ENCODE peak calls at places on chromosomes 1 and 21, in six cellular contexts. L, Y, D, G, B and U are unnamed samples.
A peak's percentile ranks its signal among the peaks of the same experiment; 100 is the strongest.

GRCh38 chr1:217021400-217021799 is 298.2 kb upstream of the ESRRG start:
- DNase-seq in L (no peak), Y (no peak), D (no peak), G (no peak), B (no peak), U (no peak)

GRCh38 chr1:17833661-17834501 is 78.7 kb downstream of the ACTL8 start:
- DNase-seq in L (no peak), Y (no peak), D (no peak), G (no peak), B (no peak), U (no peak)

GRCh38 chr1:9755441-9755995 is 68.2 kb downstream of the CLSTN1 start:
- DNase-seq in L (no peak), Y (no peak), D (no peak), G (no peak), B (no peak), U (no peak)

GRCh38 chr1:103171041-103171590 is 62.8 kb upstream of the COL11A1 start:
- DNase-seq in L (no peak), Y (no peak), D (no peak), G (no peak), B (no peak), U (no peak)

GRCh38 chr1:115076384-115076906 is 12.9 kb downstream of the TSPAN2 start:
- DNase-seq in L (no peak), Y (no peak), D (no peak), G (no peak), B (no peak), U (no peak)

GRCh38 chr1:41779350-41779749 is 139.4 kb downstream of the HIVEP3 start:
- DNase-seq in L (no peak), Y (no peak), D (no peak), G (no peak), B (no peak), U (no peak)

GRCh38 chr1:15116966-15117365 is 36.6 kb upstream of the TMEM51 start:
- DNase-seq in L (no peak), Y (peak; percentile 77), D (no peak), G (no peak), B (no peak), U (no peak)

GRCh38 chr1:151553659-151554058 is 13.6 kb downstream of the TUFT1 start:
- DNase-seq in L (no peak), Y (no peak), D (no peak), G (no peak), B (no peak), U (no peak)

GRCh38 chr1:168468042-168468809 is 75.6 kb downstream of the XCL2 start:
- DNase-seq in L (no peak), Y (no peak), D (no peak), G (no peak), B (no peak), U (no peak)

GRCh38 chr21:39388038-39388810 is 39.3 kb upstream of the HMGN1 start:
- DNase-seq in L (peak; percentile 79), Y (peak; percentile 92), D (peak; percentile 69), G (peak; percentile 86), B (peak; percentile 94), U (no peak)

GRCh38 chr1:77833521-77834100 is 54.2 kb downstream of the MIGA1 start:
- DNase-seq in L (no peak), Y (no peak), D (peak; percentile 12), G (no peak), B (no peak), U (no peak)

GRCh38 chr1:77830946-77831345 is 51.5 kb downstream of the MIGA1 start:
- DNase-seq in L (no peak), Y (no peak), D (no peak), G (no peak), B (no peak), U (no peak)

GRCh38 chr1:77832889-77833288 is 53.4 kb downstream of the MIGA1 start:
- DNase-seq in L (no peak), Y (no peak), D (peak; percentile 89), G (no peak), B (no peak), U (no peak)

GRCh38 chr1:77831566-77831965 is 52.1 kb downstream of the MIGA1 start:
- DNase-seq in L (no peak), Y (no peak), D (peak; percentile 14), G (no peak), B (no peak), U (no peak)

GRCh38 chr1:77831976-77832695 is 52.7 kb downstream of the MIGA1 start:
- DNase-seq in L (no peak), Y (no peak), D (peak; percentile 67), G (no peak), B (no peak), U (no peak)
- H3K27ac ChIP-seq in L (no peak overlapping the region), Y (peak overlapping the region; percentile 22), D (peak overlapping the region; percentile 98), G (no peak overlapping the region), B (peak overlapping the region; percentile 65), U (no peak overlapping the region)

GRCh38 chr1:1778827-1779675 is 781 bp upstream of the NADK start:
- DNase-seq in L (peak; percentile 62), Y (peak; percentile 90), D (no peak), G (peak; percentile 70), B (peak; percentile 92), U (peak; percentile 41)
- H3K27ac ChIP-seq in L (peak overlapping the region; percentile 81), Y (peak overlapping the region; percentile 91), D (no peak overlapping the region), G (peak overlapping the region; percentile 56), B (peak overlapping the region; percentile 91), U (peak overlapping the region; percentile 64)

GRCh38 chr1:85568660-85569059 is 11.9 kb upstream of the CCN1 start:
- DNase-seq in L (no peak), Y (no peak), D (no peak), G (no peak), B (no peak), U (no peak)

GRCh38 chr1:85570446-85571180 is 9.9 kb upstream of the CCN1 start:
- DNase-seq in L (no peak), Y (no peak), D (no peak), G (no peak), B (no peak), U (no peak)

GRCh38 chr1:85571181-85571540 is 9.4 kb upstream of the CCN1 start:
- DNase-seq in L (no peak), Y (no peak), D (no peak), G (no peak), B (no peak), U (no peak)

GRCh38 chr1:85569737-85570404 is 10.7 kb upstream of the CCN1 start:
- DNase-seq in L (no peak), Y (no peak), D (no peak), G (no peak), B (no peak), U (no peak)

DNA sequence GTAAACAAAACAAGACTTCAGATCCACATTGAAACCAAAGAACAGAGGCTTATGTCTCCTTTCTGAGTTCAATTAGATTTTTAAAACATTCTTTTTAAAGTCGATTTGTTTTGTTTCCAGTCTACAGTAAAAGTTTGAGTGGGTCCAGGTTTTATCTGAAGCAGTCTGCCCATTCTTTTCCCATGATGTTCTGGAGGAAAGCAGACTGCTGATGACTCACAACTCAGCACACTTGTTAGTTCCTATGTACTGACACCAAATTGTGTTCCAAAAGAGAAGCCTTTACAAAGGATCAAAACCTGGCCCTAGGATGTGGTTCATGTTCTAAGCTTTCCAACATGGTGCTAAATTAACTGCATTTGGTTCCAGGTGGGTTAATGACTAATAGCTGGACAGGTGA is 11.4 kb upstream of the CCN1 start:
- DNase-seq in L (no peak), Y (no peak), D (peak; percentile 76), G (no peak), B (no peak), U (no peak)
- H3K27ac ChIP-seq in L (no peak overlapping the region), Y (no peak overlapping the region), D (peak overlapping the region; percentile 55), G (no peak overlapping the region), B (peak overlapping the region; percentile 22), U (peak overlapping the region; percentile 9)

DNA sequence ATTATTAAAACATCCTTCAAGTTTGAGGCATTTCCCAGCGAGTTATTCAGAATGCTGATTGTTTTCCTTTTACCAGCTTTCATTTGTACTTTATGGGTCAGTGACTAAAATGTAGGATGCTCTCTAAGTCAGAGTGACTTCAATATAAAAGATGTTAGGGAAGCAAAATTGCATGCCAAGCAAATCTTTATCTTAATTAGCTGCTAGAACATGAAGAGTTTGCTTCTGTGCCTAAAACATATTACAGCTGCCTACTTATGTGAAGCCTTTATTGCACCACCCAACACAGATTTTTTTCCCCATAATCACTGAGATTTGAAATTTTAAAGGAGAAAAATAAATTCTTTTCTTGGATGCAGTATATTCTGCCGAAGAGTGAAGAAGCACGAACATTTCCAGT is 79.8 kb upstream of the CYYR1 start:
- DNase-seq in L (no peak), Y (no peak), D (no peak), G (no peak), B (no peak), U (no peak)
- H3K27ac ChIP-seq in L (no peak overlapping the region), Y (no peak overlapping the region), D (no peak overlapping the region), G (no peak overlapping the region), B (no peak overlapping the region), U (no peak overlapping the region)

GRCh38 chr1:231688989-231689388 is 62.4 kb downstream of the DISC1 start:
- DNase-seq in L (no peak), Y (no peak), D (no peak), G (no peak), B (no peak), U (no peak)
- H3K27ac ChIP-seq in L (no peak overlapping the region), Y (no peak overlapping the region), D (no peak overlapping the region), G (no peak overlapping the region), B (no peak overlapping the region), U (no peak overlapping the region)

GRCh38 chr1:204107892-204108291 is 35.0 kb downstream of the SOX13 start:
- DNase-seq in L (no peak), Y (no peak), D (no peak), G (no peak), B (no peak), U (no peak)

GRCh38 chr1:204108312-204109141 is 35.6 kb downstream of the SOX13 start:
- DNase-seq in L (no peak), Y (no peak), D (no peak), G (no peak), B (no peak), U (no peak)

GRCh38 chr1:204112876-204113730 is 38.7 kb downstream of the ETNK2 start:
- DNase-seq in L (no peak), Y (no peak), D (no peak), G (no peak), B (no peak), U (no peak)

GRCh38 chr1:204113900-204114299 is 37.9 kb downstream of the ETNK2 start:
- DNase-seq in L (no peak), Y (no peak), D (no peak), G (no peak), B (no peak), U (no peak)

GRCh38 chr1:204110894-204111633 is 38.1 kb downstream of the SOX13 start:
- DNase-seq in L (no peak), Y (no peak), D (no peak), G (no peak), B (no peak), U (no peak)
- H3K27ac ChIP-seq in L (no peak overlapping the region), Y (no peak overlapping the region), D (no peak overlapping the region), G (no peak overlapping the region), B (no peak overlapping the region), U (no peak overlapping the region)

GRCh38 chr1:925532-926421 is 2.1 kb downstream of the SAMD11 start:
- DNase-seq in L (no peak), Y (no peak), D (no peak), G (no peak), B (no peak), U (no peak)

GRCh38 chr1:927234-927633 is 3.5 kb downstream of the SAMD11 start:
- DNase-seq in L (no peak), Y (no peak), D (no peak), G (no peak), B (no peak), U (no peak)

GRCh38 chr1:928825-929661 is 5.3 kb downstream of the SAMD11 start:
- DNase-seq in L (no peak), Y (no peak), D (no peak), G (no peak), B (no peak), U (no peak)

GRCh38 chr1:929712-930632 is 6.2 kb downstream of the SAMD11 start:
- DNase-seq in L (no peak), Y (no peak), D (no peak), G (no peak), B (no peak), U (no peak)

GRCh38 chr1:927741-928140 is 4.0 kb downstream of the SAMD11 start:
- DNase-seq in L (no peak), Y (no peak), D (no peak), G (no peak), B (no peak), U (no peak)
- H3K27ac ChIP-seq in L (no peak overlapping the region), Y (no peak overlapping the region), D (no peak overlapping the region), G (no peak overlapping the region), B (no peak overlapping the region), U (no peak overlapping the region)